ENCODE peak calls at places on chromosome 18, in seven cellular contexts. L is activated naive CD8-positive, alpha-beta T cell treated with anti-CD3 and anti-CD28 coated beads for 36 hours; G is NCI-H1092 treated with DMSO at 0.1 percent for 48 hours; B is stimulated activated CD4-positive, alpha-beta T cell treated with anti-CD3 and anti-CD28 coated beads, Interleukin-2, amount 100 ng/mL, for 4 hours; U is activated T-cell treated with anti-CD3 and anti-CD28 coated beads for 4 hours; O is endodermal cell; D is thoracic aorta. Q is an unnamed sample.

GRCh38 chr18:23926590-23926989 is 88.0 kb upstream of the TTC39C start:
- DNase-seq in L (no peak), G (no peak), B (no peak), U (no peak), O (no peak), D (no peak), Q (no peak)

GRCh38 chr18:49845629-49846252 is 32.4 kb upstream of the ACAA2 start:
- DNase-seq in L (no peak), G (no peak), B (no peak), U (no peak), O (peak), D (no peak), Q (peak)

GRCh38 chr18:2916184-2916583 is 69.4 kb downstream of the EMILIN2 start:
- DNase-seq in L (no peak), G (no peak), B (no peak), U (no peak), O (peak), D (no peak), Q (no peak)

GRCh38 chr18:79942786-79943607 is 8.5 kb downstream of the SLC66A2 start:
- DNase-seq in L (no peak), G (no peak), B (no peak), U (no peak), O (peak), D (no peak), Q (no peak)

GRCh38 chr18:11657152-11657551 is 31.9 kb upstream of the GNAL start:
- DNase-seq in L (no peak), G (no peak), B (no peak), U (no peak), O (no peak), D (no peak), Q (no peak)

GRCh38 chr18:58639751-58640427 is 11.0 kb upstream of the ALPK2 start:
- DNase-seq in L (no peak), G (no peak), B (no peak), U (no peak), O (no peak), D (no peak), Q (no peak)

GRCh38 chr18:8734496-8734895 is 29.1 kb downstream of the MTCL1 start:
- DNase-seq in L (no peak), G (no peak), B (no peak), U (no peak), O (no peak), D (no peak), Q (no peak)

GRCh38 chr18:63182861-63183260 is 136.7 kb downstream of the BCL2 start:
- DNase-seq in L (no peak), G (no peak), B (no peak), U (no peak), O (no peak), D (no peak), Q (no peak)

GRCh38 chr18:47296462-47296861 is 45.0 kb upstream of the SKOR2 start:
- DNase-seq in L (no peak), G (no peak), B (no peak), U (no peak), O (no peak), D (no peak), Q (peak)

GRCh38 chr18:36688020-36688965 is 140.5 kb downstream of the TPGS2 start:
- DNase-seq in L (peak), G (peak), B (peak), U (peak), O (peak), D (peak), Q (no peak)

GRCh38 chr18:50651334-50651733 is 91.4 kb downstream of the MAPK4 start:
- DNase-seq in L (no peak), G (no peak), B (no peak), U (no peak), O (no peak), D (no peak), Q (no peak)

GRCh38 chr18:79526468-79527460 is 131.0 kb downstream of the NFATC1 start:
- DNase-seq in L (no peak), G (no peak), B (no peak), U (no peak), O (no peak), D (no peak), Q (no peak)

GRCh38 chr18:76589309-76589708 is 94.3 kb upstream of the ZNF516 start:
- DNase-seq in L (no peak), G (no peak), B (no peak), U (no peak), O (no peak), D (no peak), Q (no peak)

GRCh38 chr18:74290831-74291770 is 662 bp downstream of the CYB5A start:
- DNase-seq in L (peak), G (no peak), B (no peak), U (no peak), O (peak), D (no peak), Q (peak)

GRCh38 chr18:37958499-37958898 is 392.9 kb upstream of the CELF4 start:
- DNase-seq in L (no peak), G (no peak), B (no peak), U (no peak), O (no peak), D (no peak), Q (peak)

GRCh38 chr18:55031576-55031975 is 72.3 kb upstream of the CCDC68 start:
- DNase-seq in L (no peak), G (no peak), B (no peak), U (no peak), O (no peak), D (no peak), Q (no peak)

GRCh38 chr18:63237486-63237885 is 82.1 kb downstream of the BCL2 start:
- DNase-seq in L (no peak), G (no peak), B (no peak), U (no peak), O (no peak), D (no peak), Q (no peak)

GRCh38 chr18:40004246-40004645 is 1950.8 kb upstream of the PIK3C3 start:
- DNase-seq in L (no peak), G (no peak), B (no peak), U (no peak), O (no peak), D (no peak), Q (no peak)

GRCh38 chr18:74558096-74558495 is 23.8 kb downstream of the CNDP1 start:
- DNase-seq in L (no peak), G (no peak), B (no peak), U (no peak), O (no peak), D (no peak), Q (no peak)

GRCh38 chr18:2337552-2338141 is 233.7 kb downstream of the METTL4 start:
- DNase-seq in L (peak), G (no peak), B (peak), U (peak), O (peak), D (no peak), Q (no peak)

GRCh38 chr18:74351354-74351753 is 35.7 kb downstream of the C18orf63 start:
- DNase-seq in L (no peak), G (no peak), B (no peak), U (no peak), O (no peak), D (no peak), Q (no peak)

GRCh38 chr18:78192044-78192443 is 787.6 kb upstream of the SALL3 start:
- DNase-seq in L (no peak), G (peak), B (no peak), U (no peak), O (peak), D (no peak), Q (no peak)

GRCh38 chr18:48680871-48681270 is 142.0 kb downstream of the CTIF start:
- DNase-seq in L (no peak), G (no peak), B (no peak), U (no peak), O (no peak), D (peak), Q (no peak)

GRCh38 chr18:58241877-58242276 is 197.9 kb downstream of the NEDD4L start:
- DNase-seq in L (no peak), G (peak), B (no peak), U (no peak), O (no peak), D (no peak), Q (peak)

GRCh38 chr18:13418013-13418710 is 199.6 kb downstream of the LDLRAD4 start:
- DNase-seq in L (no peak), G (no peak), B (no peak), U (no peak), O (no peak), D (no peak), Q (no peak)

GRCh38 chr18:21179590-21180220 is 62.3 kb upstream of the GREB1L start:
- DNase-seq in L (peak), G (peak), B (peak), U (peak), O (peak), D (no peak), Q (no peak)

GRCh38 chr18:8423051-8423558 is 186.1 kb upstream of the RAB12 start:
- DNase-seq in L (no peak), G (no peak), B (no peak), U (no peak), O (no peak), D (no peak), Q (no peak)

GRCh38 chr18:44696892-44697291 is 16.2 kb downstream of the SETBP1 start:
- DNase-seq in L (no peak), G (no peak), B (no peak), U (no peak), O (peak), D (no peak), Q (no peak)